ENCODE peak calls at places on chromosomes 1 and 21, in five cellular contexts. E is PC-9; W is stimulated activated CD8-positive, alpha-beta memory T cell treated with anti-CD3 and anti-CD28 coated beads, Interleukin-2, amount 100 ng/mL, for 1 hour; G is NCI-H1417; B is stimulated activated CD4-positive, alpha-beta T cell treated with anti-CD3 and anti-CD28 coated beads, Interleukin-15, amount 100 ng/mL, for 1 hour. S is an unnamed sample.

GRCh38 chr1:90313756-90314155 is 318.8 kb downstream of the ZNF326 start:
- DNase-seq in E (no peak), W (no peak), B (no peak), G (peak; percentile 16), S (no peak)

GRCh38 chr21:36709030-36709867 is 10.3 kb downstream of the SIM2 start:
- DNase-seq in W (no peak), G (no peak), E (no peak), B (no peak), S (no peak)

GRCh38 chr1:19582318-19582717 is 61.8 kb upstream of the NBL1 start:
- DNase-seq in W (peak; percentile 57), E (peak; percentile 57), G (peak; percentile 62), B (peak; percentile 56), S (peak; percentile 59)

GRCh38 chr1:24619376-24619775 is 23.7 kb upstream of the SRRM1 start:
- DNase-seq in W (no peak), E (no peak), B (no peak), G (no peak), S (no peak)

GRCh38 chr1:21174638-21175323 is 1.9 kb downstream of the EIF4G3 start:
- DNase-seq in W (no peak), B (no peak), E (no peak), G (peak; percentile 40), S (no peak)

GRCh38 chr1:192516776-192517297 is 58.7 kb upstream of the RGS1 start:
- DNase-seq in W (peak; percentile 9), G (no peak), B (peak; percentile 21), E (no peak), S (peak; percentile 6)

GRCh38 chr1:111963985-111964738 is 25.3 kb downstream of the KCND3 start:
- DNase-seq in G (peak; percentile 11), E (no peak), W (no peak), B (no peak), S (no peak)

GRCh38 chr21:45535341-45536081 is 6.7 kb downstream of the SLC19A1 start:
- DNase-seq in W (no peak), E (no peak), G (no peak), B (no peak), S (no peak)

GRCh38 chr1:185812934-185813333 is 78.7 kb downstream of the HMCN1 start:
- DNase-seq in B (no peak), E (no peak), W (no peak), G (no peak), S (no peak)

GRCh38 chr1:22351757-22352080 is 99.9 kb upstream of the ZBTB40 start:
- DNase-seq in W (no peak), B (no peak), E (no peak), G (no peak), S (no peak)

GRCh38 chr1:111101854-111102642 is 37.8 kb downstream of the DRAM2 start:
- DNase-seq in B (no peak), E (peak; percentile 70), W (no peak), G (no peak), S (no peak)

GRCh38 chr1:151512801-151513625 is 1.8 kb downstream of the CGN start:
- DNase-seq in G (peak; percentile 54), W (no peak), E (peak; percentile 89), B (no peak), S (peak; percentile 93)

GRCh38 chr1:167503626-167504458 is 14.5 kb downstream of the CD247 start:
- DNase-seq in B (no peak), E (no peak), G (no peak), W (no peak), S (no peak)

GRCh38 chr1:180674603-180675530 is 43.0 kb downstream of the XPR1 start:
- DNase-seq in W (no peak), G (no peak), B (no peak), E (no peak), S (no peak)

GRCh38 chr1:2353215-2353906 is 38.0 kb downstream of the MORN1 start:
- DNase-seq in E (no peak), G (no peak), W (no peak), B (no peak), S (no peak)

GRCh38 chr1:49051647-49052046 is 275.0 kb upstream of the BEND5 start:
- DNase-seq in E (no peak), W (no peak), G (peak; percentile 84), B (no peak), S (no peak)

GRCh38 chr1:216478238-216478637 is 55.0 kb upstream of the USH2A start:
- DNase-seq in G (no peak), B (no peak), E (no peak), W (no peak), S (no peak)

GRCh38 chr21:45266518-45267389 is 20.9 kb downstream of the POFUT2 start:
- DNase-seq in W (peak; percentile 11), B (no peak), E (no peak), G (no peak), S (no peak)

GRCh38 chr1:193498088-193498605 is 311.7 kb upstream of the B3GALT2 start:
- DNase-seq in G (no peak), E (no peak), B (no peak), W (no peak), S (no peak)

GRCh38 chr1:23558872-23559135 is 497 bp downstream of the ID3 start:
- DNase-seq in E (no peak), B (no peak), G (no peak), W (no peak), S (no peak)

S was measured in Calu3.